ENCODE peak calls at places on chromosomes 1 and 21, in four cellular contexts. Q is H1, F is HepG2, P is GM12878. X is an unnamed sample.

GRCh38 chr1:208967334-208967733 is 616.2 kb upstream of the CAMK1G start:
- DNase-seq in Q (no peak), P (no peak), F (no peak), X (no peak)

GRCh38 chr21:35428489-35428888 is 379.4 kb upstream of the RUNX1 start:
- DNase-seq in Q (no peak), P (no peak), F (no peak), X (no peak)

GRCh38 chr1:180270767-180271639 is 40.9 kb downstream of the LHX4 start:
- DNase-seq in P (no peak), F (peak), Q (no peak), X (no peak)

GRCh38 chr1:179034720-179035119 is 9.0 kb downstream of the FAM20B start:
- DNase-seq in F (no peak), Q (no peak), P (peak), X (no peak)

GRCh38 chr1:161840363-161840762 is 74.2 kb downstream of the ATF6 start:
- DNase-seq in F (no peak), Q (no peak), P (no peak), X (no peak)

GRCh38 chr21:45358711-45359310 is 46.2 kb upstream of the COL18A1 start:
- DNase-seq in P (no peak), Q (no peak), F (no peak), X (no peak)

GRCh38 chr1:94922756-94923465 is 4.0 kb downstream of the CNN3 start:
- DNase-seq in P (no peak), Q (no peak), F (no peak), X (no peak)

GRCh38 chr1:86067626-86068025 is 88.9 kb downstream of the COL24A1 start:
- DNase-seq in F (no peak), Q (no peak), P (no peak), X (no peak)

GRCh38 chr21:46480466-46480865 is 21.8 kb downstream of the DIP2A start:
- DNase-seq in Q (no peak), P (no peak), F (no peak), X (no peak)

GRCh38 chr1:243977104-243977503 is 74.0 kb upstream of the ZBTB18 start:
- DNase-seq in P (no peak), F (no peak), Q (no peak), X (no peak)

GRCh38 chr1:240515505-240515904 is 96.5 kb downstream of the GREM2 start:
- DNase-seq in Q (no peak), F (no peak), P (no peak), X (no peak)

GRCh38 chr1:31238986-31239613 is 587 bp downstream of the NKAIN1 start:
- DNase-seq in F (no peak), P (no peak), Q (peak), X (peak)

GRCh38 chr1:216223521-216223920 is 199.7 kb downstream of the USH2A start:
- DNase-seq in Q (no peak), F (no peak), P (no peak), X (no peak)

GRCh38 chr1:93625582-93626327 is 55.9 kb downstream of the BCAR3 start:
- DNase-seq in P (no peak), F (no peak), Q (no peak), X (peak)

GRCh38 chr21:44930543-44930981 is 9.3 kb upstream of the SLX9 start:
- DNase-seq in P (no peak), F (no peak), Q (no peak), X (no peak)

GRCh38 chr1:179550753-179551682 is 24.7 kb downstream of the NPHS2 start:
- DNase-seq in P (peak), Q (no peak), F (peak), X (no peak)

GRCh38 chr1:5991784-5992033 is 516 bp downstream of the NPHP4 start:
- DNase-seq in Q (no peak), F (no peak), P (no peak), X (peak)

GRCh38 chr1:118291686-118292085 is 106.7 kb upstream of the SPAG17 start:
- DNase-seq in F (no peak), P (no peak), Q (no peak), X (no peak)

GRCh38 chr21:27953328-27954045 is 986.6 kb upstream of the ADAMTS5 start:
- DNase-seq in Q (no peak), P (no peak), F (no peak), X (no peak)

GRCh38 chr1:12272770-12273169 is 42.9 kb downstream of the VPS13D start:
- DNase-seq in P (no peak), Q (no peak), F (no peak), X (no peak)

GRCh38 chr1:28885472-28885877 is 28.9 kb upstream of the EPB41 start:
- DNase-seq in P (no peak), F (no peak), Q (no peak), X (no peak)

GRCh38 chr1:36446261-36446660 is 4.0 kb downstream of the OSCP1 start:
- DNase-seq in Q (no peak), F (peak), P (no peak), X (peak)

GRCh38 chr1:33762099-33762830 is 101.6 kb upstream of the HMGB4 start:
- DNase-seq in F (no peak), Q (no peak), P (no peak), X (no peak)

GRCh38 chr1:44660176-44660575 is 14.1 kb downstream of the TMEM53 start:
- DNase-seq in F (no peak), Q (no peak), P (no peak), X (peak)

GRCh38 chr1:32746130-32746529 is 43.6 kb upstream of the SYNC start:
- DNase-seq in P (no peak), Q (no peak), F (no peak), X (no peak)

GRCh38 chr1:167697667-167698141 is 24.1 kb upstream of the MPZL1 start:
- DNase-seq in F (no peak), P (no peak), Q (no peak), X (no peak)

GRCh38 chr1:1773874-1774273 is 4.4 kb downstream of the NADK start:
- DNase-seq in F (no peak), Q (no peak), P (no peak), X (no peak)

GRCh38 chr21:15457962-15458361 is 271.8 kb upstream of the USP25 start:
- DNase-seq in Q (no peak), P (no peak), F (no peak), X (no peak)

GRCh38 chr1:34982820-34983376 is 2.2 kb downstream of the TMEM35B start:
- DNase-seq in Q (no peak), F (no peak), P (no peak), X (no peak)

GRCh38 chr1:223654083-223654482 is 11.4 kb downstream of the CAPN8 start:
- DNase-seq in F (peak), P (no peak), Q (no peak), X (no peak)

GRCh38 chr1:60621524-60621923 is 460.8 kb upstream of the NFIA start:
- DNase-seq in F (no peak), Q (no peak), P (no peak), X (peak)

GRCh38 chr1:181148636-181149035 is 60.1 kb downstream of the IER5 start:
- DNase-seq in F (no peak), Q (no peak), P (no peak), X (no peak)

GRCh38 chr1:200452850-200453543 is 43.2 kb upstream of the ZNF281 start:
- DNase-seq in F (no peak), P (no peak), Q (no peak), X (no peak)
- TF ChIP-seq TCF12 in F (no peak), P (no peak), Q (no peak), X (no peak)

GRCh38 chr1:225629483-225629882 is 23.4 kb downstream of the ENAH start:
- DNase-seq in F (no peak), Q (no peak), P (no peak), X (no peak)

GRCh38 chr1:225626698-225627097 is 26.2 kb downstream of the ENAH start:
- DNase-seq in Q (no peak), F (no peak), P (no peak), X (no peak)

GRCh38 chr1:225631041-225631663 is 21.8 kb downstream of the ENAH start:
- DNase-seq in F (no peak), P (no peak), Q (no peak), X (no peak)

GRCh38 chr1:225627304-225627947 is 25.5 kb downstream of the ENAH start:
- DNase-seq in F (no peak), Q (no peak), P (no peak), X (peak)
- TF ChIP-seq TCF12 in F (no peak), Q (no peak), P (no peak), X (no peak)

DNA sequence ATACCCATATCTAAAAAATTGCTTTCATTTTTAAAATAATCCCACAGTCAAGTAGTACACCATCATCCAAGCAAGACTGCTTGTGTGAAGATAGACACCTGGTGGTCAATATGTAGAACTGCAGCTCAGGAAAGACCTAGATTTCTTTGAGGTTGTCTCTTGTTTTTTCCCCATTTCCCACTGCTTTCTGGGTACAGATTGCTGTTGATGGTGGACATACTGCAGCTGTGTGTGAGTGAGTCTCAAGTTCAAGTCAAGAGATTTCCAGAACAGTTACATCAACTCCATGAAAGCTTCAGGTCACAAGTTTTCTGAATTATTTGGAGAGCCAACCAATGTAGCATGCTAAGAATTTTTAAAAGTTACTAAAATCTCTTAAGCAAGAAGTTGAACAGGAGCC is 306.4 kb downstream of the DUSP10 start:
- DNase-seq in F (peak), Q (no peak), P (no peak), X (peak)
- TF ChIP-seq TCF12 in F (no peak), Q (no peak), P (no peak), X (no peak)

GRCh38 chr1:160117300-160117699 is 1.7 kb downstream of the ATP1A2 start:
- DNase-seq in F (no peak), P (no peak), Q (no peak), X (no peak)

GRCh38 chr1:160116277-160117147 is 953 bp downstream of the ATP1A2 start:
- DNase-seq in P (no peak), Q (no peak), F (no peak), X (no peak)

GRCh38 chr1:160118928-160119327 is 3.4 kb downstream of the ATP1A2 start:
- DNase-seq in F (no peak), Q (no peak), P (no peak), X (no peak)

GRCh38 chr1:160115545-160116276 is at the start of gene ATP1A2:
- DNase-seq in Q (no peak), P (no peak), F (no peak), X (no peak)

DNA sequence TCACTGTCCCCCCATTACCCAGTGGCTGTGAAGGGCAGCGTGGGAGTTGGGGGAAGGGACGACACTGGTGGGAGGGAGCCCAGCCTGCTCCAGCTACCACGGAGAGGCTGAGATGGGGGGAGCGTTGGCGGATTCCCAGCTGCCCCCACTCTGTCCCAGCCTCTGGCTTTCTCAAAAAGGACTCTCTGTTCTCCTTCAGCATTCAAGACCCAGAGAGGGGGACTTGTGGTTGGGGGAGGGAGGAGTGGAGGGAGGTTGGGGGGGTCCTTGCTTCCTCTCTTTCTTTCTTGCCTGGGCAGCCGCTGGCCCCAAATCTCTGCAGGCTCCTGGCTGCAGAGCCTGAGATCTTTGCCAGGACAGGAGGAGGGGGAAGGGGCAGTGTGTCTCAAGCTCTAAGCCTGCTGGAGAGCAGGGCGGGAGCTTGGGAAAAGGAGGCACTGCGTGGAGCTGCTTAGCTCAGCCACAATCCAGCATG is 2.2 kb downstream of the ATP1A2 start:
- DNase-seq in Q (no peak), F (no peak), P (no peak), X (no peak)
- TF ChIP-seq TCF12 in Q (no peak), F (no peak), P (no peak), X (no peak)

DNA sequence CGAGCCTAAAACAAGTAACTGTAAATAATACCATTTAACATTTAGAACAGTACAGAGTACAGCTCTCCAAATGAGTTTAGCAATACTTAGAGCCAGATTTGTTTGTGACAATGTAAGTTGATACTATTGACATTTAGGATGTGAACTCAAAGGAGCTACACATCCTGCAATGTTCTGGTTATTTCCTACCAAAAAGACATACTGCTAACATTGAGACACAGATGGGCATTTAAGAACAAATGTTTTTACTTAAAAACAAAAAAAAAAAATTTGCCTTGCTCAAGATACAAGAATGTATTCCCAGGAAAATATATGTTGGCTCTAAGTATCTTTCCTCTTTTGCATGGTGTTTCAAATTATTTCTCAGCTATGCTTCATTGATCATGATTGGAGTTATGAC is 1464.8 kb upstream of the PRMT6 start:
- DNase-seq in P (no peak), Q (no peak), F (no peak), X (no peak)
- TF ChIP-seq TCF12 in P (no peak), Q (no peak), F (no peak), X (no peak)

DNA sequence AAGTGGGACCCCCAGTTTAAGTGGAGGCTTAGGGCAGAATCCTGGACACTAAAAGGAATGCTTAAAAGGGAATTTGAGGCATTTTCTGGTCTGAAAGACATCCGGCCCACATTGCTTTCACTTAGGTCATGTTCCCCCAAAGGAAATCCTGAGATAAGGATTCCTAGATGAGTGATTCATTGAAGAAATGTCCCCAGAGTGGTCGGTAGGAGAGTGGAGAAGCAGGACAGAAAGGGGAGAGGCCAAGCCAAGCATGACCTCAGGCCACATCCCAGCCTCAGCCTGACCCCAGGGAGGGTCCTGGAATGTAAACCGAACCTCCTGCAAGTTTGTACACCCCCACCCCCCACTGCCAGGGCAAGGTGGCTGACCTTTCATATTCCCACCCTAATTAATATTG is 16.6 kb downstream of the HIVEP3 start:
- DNase-seq in F (no peak), P (no peak), Q (peak), X (no peak)
- TF ChIP-seq TCF12 in F (no peak), P (no peak), Q (no peak), X (peak)